ENCODE peak calls at places on chromosomes 7 and 10, in nine cellular contexts. One of them, this sample, is unnamed. For H3K4me1, the result is how much of the 10 kb centered on the place peaks cover.

GRCh38 chr7:11319491-11320274 is 346.0 kb downstream of the PHF14 start:
- DNase-seq in body of pancreas: no peak
- DNase-seq in aorta: no peak
- DNase-seq in right cardiac atrium: no peak
- DNase-seq in endothelial cell of umbilical vein: no peak
- DNase-seq in stomach: no peak
- DNase-seq in cardiac muscle cell: no peak
- DNase-seq in tibial artery: no peak
- DNase-seq in astrocyte: peak
- DNase-seq in this sample: no peak

GRCh38 chr7:34453150-34453549 is 204.9 kb upstream of the NPSR1 start:
- DNase-seq in stomach: no peak
- DNase-seq in right cardiac atrium: no peak
- DNase-seq in astrocyte: peak
- DNase-seq in tibial artery: no peak
- DNase-seq in endothelial cell of umbilical vein: peak
- DNase-seq in cardiac muscle cell: no peak
- DNase-seq in body of pancreas: no peak
- DNase-seq in aorta: no peak
- DNase-seq in this sample: no peak

GRCh38 chr10:62046522-62047239 is 145.2 kb downstream of the ARID5B start:
- DNase-seq in body of pancreas: no peak
- DNase-seq in astrocyte: peak
- DNase-seq in stomach: no peak
- DNase-seq in endothelial cell of umbilical vein: peak
- DNase-seq in tibial artery: peak
- DNase-seq in right cardiac atrium: peak
- DNase-seq in aorta: no peak
- DNase-seq in cardiac muscle cell: no peak
- DNase-seq in this sample: no peak

GRCh38 chr10:116212756-116213155 is 60.2 kb downstream of the GFRA1 start:
- DNase-seq in stomach: no peak
- DNase-seq in right cardiac atrium: no peak
- DNase-seq in body of pancreas: no peak
- DNase-seq in astrocyte: no peak
- DNase-seq in endothelial cell of umbilical vein: no peak
- DNase-seq in aorta: no peak
- DNase-seq in tibial artery: no peak
- DNase-seq in cardiac muscle cell: no peak
- DNase-seq in this sample: no peak

GRCh38 chr7:78020874-78021249 is 222.3 kb downstream of the PHTF2 start:
- DNase-seq in body of pancreas: no peak
- DNase-seq in astrocyte: no peak
- DNase-seq in cardiac muscle cell: no peak
- DNase-seq in endothelial cell of umbilical vein: no peak
- DNase-seq in aorta: no peak
- DNase-seq in stomach: no peak
- DNase-seq in right cardiac atrium: no peak
- DNase-seq in tibial artery: no peak
- DNase-seq in this sample: no peak

GRCh38 chr7:33909755-33910154 is 4.4 kb downstream of the BMPER start:
- DNase-seq in body of pancreas: no peak
- DNase-seq in cardiac muscle cell: no peak
- DNase-seq in endothelial cell of umbilical vein: no peak
- DNase-seq in tibial artery: no peak
- DNase-seq in astrocyte: peak
- DNase-seq in stomach: no peak
- DNase-seq in aorta: no peak
- DNase-seq in right cardiac atrium: no peak
- DNase-seq in this sample: no peak

GRCh38 chr7:48140001-48140681 is 31.1 kb upstream of the ABCA13 start:
- DNase-seq in aorta: no peak
- DNase-seq in stomach: no peak
- DNase-seq in right cardiac atrium: no peak
- DNase-seq in astrocyte: no peak
- DNase-seq in endothelial cell of umbilical vein: peak
- DNase-seq in body of pancreas: peak
- DNase-seq in cardiac muscle cell: no peak
- DNase-seq in tibial artery: no peak
- DNase-seq in this sample: no peak

GRCh38 chr7:12637819-12638592 is 49.4 kb upstream of the ARL4A start:
- DNase-seq in tibial artery: no peak
- DNase-seq in aorta: no peak
- DNase-seq in right cardiac atrium: no peak
- DNase-seq in endothelial cell of umbilical vein: no peak
- DNase-seq in stomach: no peak
- DNase-seq in astrocyte: no peak
- DNase-seq in cardiac muscle cell: no peak
- DNase-seq in body of pancreas: no peak
- DNase-seq in this sample: no peak

GRCh38 chr10:5292196-5292735 is 72.5 kb upstream of the UCN3 start:
- DNase-seq in cardiac muscle cell: no peak
- DNase-seq in stomach: no peak
- DNase-seq in tibial artery: no peak
- DNase-seq in body of pancreas: no peak
- DNase-seq in right cardiac atrium: no peak
- DNase-seq in endothelial cell of umbilical vein: no peak
- DNase-seq in astrocyte: no peak
- DNase-seq in aorta: no peak
- DNase-seq in this sample: peak

GRCh38 chr10:7085147-7085912 is 325.5 kb downstream of the SFMBT2 start:
- DNase-seq in tibial artery: no peak
- DNase-seq in aorta: no peak
- DNase-seq in cardiac muscle cell: peak
- DNase-seq in endothelial cell of umbilical vein: no peak
- DNase-seq in right cardiac atrium: no peak
- DNase-seq in stomach: no peak
- DNase-seq in astrocyte: peak
- DNase-seq in body of pancreas: no peak
- DNase-seq in this sample: no peak

GRCh38 chr10:70912556-70912955 is 24.2 kb upstream of the PCBD1 start:
- DNase-seq in endothelial cell of umbilical vein: no peak
- DNase-seq in stomach: no peak
- DNase-seq in cardiac muscle cell: no peak
- DNase-seq in aorta: peak
- DNase-seq in astrocyte: no peak
- DNase-seq in right cardiac atrium: peak
- DNase-seq in tibial artery: no peak
- DNase-seq in body of pancreas: no peak
- DNase-seq in this sample: no peak

GRCh38 chr10:115969591-115969990 is 303.4 kb downstream of the GFRA1 start:
- DNase-seq in stomach: no peak
- DNase-seq in aorta: no peak
- DNase-seq in body of pancreas: peak
- DNase-seq in endothelial cell of umbilical vein: no peak
- DNase-seq in right cardiac atrium: no peak
- DNase-seq in astrocyte: no peak
- DNase-seq in tibial artery: no peak
- DNase-seq in cardiac muscle cell: no peak
- DNase-seq in this sample: no peak

GRCh38 chr10:46560952-46561351 is 4.5 kb upstream of the GPRIN2 start:
- DNase-seq in astrocyte: no peak
- DNase-seq in aorta: no peak
- DNase-seq in right cardiac atrium: peak
- DNase-seq in body of pancreas: no peak
- DNase-seq in cardiac muscle cell: no peak
- DNase-seq in tibial artery: no peak
- DNase-seq in stomach: no peak
- DNase-seq in endothelial cell of umbilical vein: no peak
- DNase-seq in this sample: no peak

GRCh38 chr7:92643821-92644220 is 53.6 kb upstream of the FAM133B start:
- DNase-seq in aorta: no peak
- DNase-seq in tibial artery: no peak
- DNase-seq in astrocyte: no peak
- DNase-seq in right cardiac atrium: no peak
- DNase-seq in body of pancreas: no peak
- DNase-seq in endothelial cell of umbilical vein: no peak
- DNase-seq in stomach: no peak
- DNase-seq in cardiac muscle cell: no peak
- DNase-seq in this sample: no peak

GRCh38 chr7:46000513-46000912 is 79.4 kb upstream of the IGFBP3 start:
- DNase-seq in astrocyte: no peak
- DNase-seq in endothelial cell of umbilical vein: no peak
- DNase-seq in cardiac muscle cell: no peak
- DNase-seq in body of pancreas: no peak
- DNase-seq in tibial artery: no peak
- DNase-seq in stomach: no peak
- DNase-seq in right cardiac atrium: no peak
- DNase-seq in aorta: no peak
- DNase-seq in this sample: no peak
- H3K4me1 ChIP-seq in astrocyte: under half
- H3K4me1 ChIP-seq in endothelial cell of umbilical vein: under half
- H3K4me1 ChIP-seq in cardiac muscle cell: under half
- H3K4me1 ChIP-seq in body of pancreas: under half
- H3K4me1 ChIP-seq in tibial artery: under half
- H3K4me1 ChIP-seq in stomach: under half
- H3K4me1 ChIP-seq in right cardiac atrium: under half
- H3K4me1 ChIP-seq in aorta: under half
- H3K4me1 ChIP-seq in this sample: under half

GRCh38 chr7:154650275-154650674 is 352.6 kb downstream of the PAXIP1 start:
- DNase-seq in body of pancreas: no peak
- DNase-seq in aorta: no peak
- DNase-seq in cardiac muscle cell: no peak
- DNase-seq in astrocyte: no peak
- DNase-seq in right cardiac atrium: no peak
- DNase-seq in endothelial cell of umbilical vein: no peak
- DNase-seq in tibial artery: no peak
- DNase-seq in stomach: no peak
- DNase-seq in this sample: no peak
- H3K4me1 ChIP-seq in body of pancreas: under half
- H3K4me1 ChIP-seq in aorta: under half
- H3K4me1 ChIP-seq in cardiac muscle cell: under half
- H3K4me1 ChIP-seq in astrocyte: under half
- H3K4me1 ChIP-seq in right cardiac atrium: under half
- H3K4me1 ChIP-seq in endothelial cell of umbilical vein: under half
- H3K4me1 ChIP-seq in tibial artery: under half
- H3K4me1 ChIP-seq in stomach: under half
- H3K4me1 ChIP-seq in this sample: under half

GRCh38 chr10:132588301-132589013 is 50.9 kb downstream of the INPP5A start:
- DNase-seq in tibial artery: no peak
- DNase-seq in cardiac muscle cell: no peak
- DNase-seq in astrocyte: no peak
- DNase-seq in stomach: no peak
- DNase-seq in aorta: peak
- DNase-seq in right cardiac atrium: peak
- DNase-seq in endothelial cell of umbilical vein: peak
- DNase-seq in body of pancreas: peak
- DNase-seq in this sample: peak
- H3K4me1 ChIP-seq in tibial artery: half or more
- H3K4me1 ChIP-seq in cardiac muscle cell: under half
- H3K4me1 ChIP-seq in astrocyte: under half
- H3K4me1 ChIP-seq in stomach: half or more
- H3K4me1 ChIP-seq in aorta: under half
- H3K4me1 ChIP-seq in right cardiac atrium: under half
- H3K4me1 ChIP-seq in endothelial cell of umbilical vein: under half
- H3K4me1 ChIP-seq in body of pancreas: under half
- H3K4me1 ChIP-seq in this sample: under half

GRCh38 chr7:30473393-30473775 is 5.2 kb downstream of the NOD1 start:
- DNase-seq in aorta: no peak
- DNase-seq in body of pancreas: no peak
- DNase-seq in endothelial cell of umbilical vein: peak
- DNase-seq in stomach: no peak
- DNase-seq in tibial artery: no peak
- DNase-seq in astrocyte: no peak
- DNase-seq in cardiac muscle cell: no peak
- DNase-seq in right cardiac atrium: no peak
- DNase-seq in this sample: no peak

GRCh38 chr7:30473903-30474302 is 4.7 kb downstream of the NOD1 start:
- DNase-seq in aorta: no peak
- DNase-seq in tibial artery: no peak
- DNase-seq in cardiac muscle cell: no peak
- DNase-seq in astrocyte: no peak
- DNase-seq in right cardiac atrium: no peak
- DNase-seq in body of pancreas: no peak
- DNase-seq in endothelial cell of umbilical vein: no peak
- DNase-seq in stomach: no peak
- DNase-seq in this sample: no peak

GRCh38 chr7:30472081-30472770 is 6.4 kb downstream of the NOD1 start:
- DNase-seq in stomach: no peak
- DNase-seq in endothelial cell of umbilical vein: peak
- DNase-seq in astrocyte: no peak
- DNase-seq in aorta: no peak
- DNase-seq in tibial artery: no peak
- DNase-seq in right cardiac atrium: no peak
- DNase-seq in cardiac muscle cell: no peak
- DNase-seq in body of pancreas: no peak
- DNase-seq in this sample: no peak

GRCh38 chr7:30474485-30474884 is 4.1 kb downstream of the NOD1 start:
- DNase-seq in body of pancreas: no peak
- DNase-seq in astrocyte: no peak
- DNase-seq in cardiac muscle cell: no peak
- DNase-seq in right cardiac atrium: no peak
- DNase-seq in endothelial cell of umbilical vein: no peak
- DNase-seq in stomach: no peak
- DNase-seq in tibial artery: no peak
- DNase-seq in aorta: no peak
- DNase-seq in this sample: no peak

DNA sequence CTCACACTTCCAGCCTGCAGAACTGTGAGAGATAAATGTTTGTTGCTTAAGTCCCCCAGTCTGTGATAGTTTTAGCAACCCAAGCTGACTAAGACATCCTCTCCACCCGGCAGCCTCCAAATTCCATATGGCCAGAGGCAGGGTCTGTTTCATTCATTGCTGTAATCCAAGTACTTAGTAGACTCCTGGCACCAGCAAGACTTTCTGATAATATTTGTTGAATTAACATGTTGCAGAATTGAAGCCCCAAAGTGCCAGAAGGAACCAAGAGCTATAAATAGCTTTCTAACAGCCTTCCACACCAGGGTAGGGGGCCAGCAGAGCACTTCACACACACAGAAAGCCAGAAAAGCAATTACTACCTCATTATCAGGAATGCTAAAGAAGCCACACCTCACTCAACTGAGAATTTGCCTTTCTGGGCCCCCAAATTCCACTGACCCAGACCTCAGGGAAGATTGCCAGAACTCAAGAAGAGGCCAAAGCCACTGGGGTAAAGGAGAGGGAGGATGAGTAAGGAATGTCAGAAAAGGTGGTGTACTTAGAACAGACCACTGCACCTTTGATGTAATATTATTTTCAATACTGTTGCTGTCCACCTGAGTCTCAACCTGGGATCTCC is 5.7 kb downstream of the NOD1 start:
- DNase-seq in endothelial cell of umbilical vein: peak
- DNase-seq in tibial artery: no peak
- DNase-seq in stomach: no peak
- DNase-seq in right cardiac atrium: no peak
- DNase-seq in body of pancreas: no peak
- DNase-seq in astrocyte: peak
- DNase-seq in aorta: no peak
- DNase-seq in cardiac muscle cell: peak
- DNase-seq in this sample: no peak
- H3K4me1 ChIP-seq in endothelial cell of umbilical vein: half or more
- H3K4me1 ChIP-seq in tibial artery: half or more
- H3K4me1 ChIP-seq in stomach: half or more
- H3K4me1 ChIP-seq in right cardiac atrium: under half
- H3K4me1 ChIP-seq in body of pancreas: half or more
- H3K4me1 ChIP-seq in astrocyte: under half
- H3K4me1 ChIP-seq in aorta: under half
- H3K4me1 ChIP-seq in cardiac muscle cell: half or more
- H3K4me1 ChIP-seq in this sample: under half